ENCODE peak calls at places on chromosomes 3 and 15, in four cellular contexts. S is psoas muscle, J is GM12865, R is Panc1. L is an unnamed sample.

GRCh38 chr3:13067778-13068177 is 5.5 kb downstream of the IQSEC1 start:
- DNase-seq in S (no peak), J (no peak), R (no peak), L (no peak)

GRCh38 chr3:139561959-139562676 is 22.6 kb upstream of the RBP1 start:
- DNase-seq in S (no peak), J (peak), R (peak), L (peak)

GRCh38 chr3:128603811-128604447 is 46.7 kb downstream of the RPN1 start:
- DNase-seq in S (no peak), J (no peak), R (no peak), L (no peak)

GRCh38 chr3:177930771-177931170 is 605.5 kb upstream of the KCNMB2 start:
- DNase-seq in S (no peak), J (no peak), R (no peak), L (no peak)

GRCh38 chr15:74768771-74769342 is 13.0 kb upstream of the CSK start:
- DNase-seq in S (peak), J (peak), R (no peak), L (no peak)

GRCh38 chr3:188826574-188826973 is 345.2 kb upstream of the TPRG1 start:
- DNase-seq in S (no peak), J (no peak), R (no peak), L (no peak)

GRCh38 chr3:128322030-128323022 is 144.4 kb downstream of the DNAJB8 start:
- DNase-seq in S (peak), J (peak), R (peak), L (peak)

GRCh38 chr15:49721091-49721490 is 100.2 kb downstream of the DTWD1 start:
- DNase-seq in S (no peak), J (no peak), R (no peak), L (no peak)

GRCh38 chr3:154334973-154335420 is 10.7 kb upstream of the DHX36 start:
- DNase-seq in S (no peak), J (peak), R (no peak), L (peak)

GRCh38 chr3:179738998-179739397 is 86.2 kb downstream of the USP13 start:
- DNase-seq in S (no peak), J (no peak), R (no peak), L (no peak)

GRCh38 chr15:55916666-55917409 is 76.6 kb downstream of the NEDD4 start:
- DNase-seq in S (no peak), J (no peak), R (no peak), L (no peak)

GRCh38 chr3:27479816-27480543 is 4.2 kb downstream of the SLC4A7 start:
- DNase-seq in S (no peak), J (no peak), R (no peak), L (peak)

GRCh38 chr3:195185574-195185973 is 85.4 kb downstream of the XXYLT1 start:
- DNase-seq in S (no peak), J (no peak), R (no peak), L (no peak)

GRCh38 chr15:71226536-71227455 is 111.5 kb downstream of the THSD4 start:
- DNase-seq in S (no peak), J (no peak), R (no peak), L (no peak)

GRCh38 chr3:155416500-155417118 is 123.1 kb upstream of the STRIT1 start:
- DNase-seq in S (no peak), J (no peak), R (peak), L (no peak)

GRCh38 chr15:99098426-99098825 is 6.5 kb upstream of the SYNM start:
- DNase-seq in S (no peak), J (no peak), R (no peak), L (no peak)

GRCh38 chr3:188975612-188976314 is 196.0 kb upstream of the TPRG1 start:
- DNase-seq in S (no peak), J (no peak), R (no peak), L (no peak)

GRCh38 chr15:56098230-56098899 is 105.0 kb upstream of the NEDD4 start:
- DNase-seq in S (no peak), J (no peak), R (no peak), L (no peak)

GRCh38 chr15:77456746-77457618 is 36.3 kb downstream of the HMG20A start:
- DNase-seq in S (no peak), J (no peak), R (no peak), L (no peak)

GRCh38 chr3:98182196-98182595 is 15.7 kb downstream of the OR5H15 start:
- DNase-seq in S (no peak), J (no peak), R (no peak), L (no peak)

GRCh38 chr3:47443611-47443995 is 32.1 kb downstream of the SCAP start:
- DNase-seq in S (no peak), J (no peak), R (peak), L (no peak)
- H3K4me3 ChIP-seq in S (peak), J (no peak), R (no peak), L (no peak)

DNA sequence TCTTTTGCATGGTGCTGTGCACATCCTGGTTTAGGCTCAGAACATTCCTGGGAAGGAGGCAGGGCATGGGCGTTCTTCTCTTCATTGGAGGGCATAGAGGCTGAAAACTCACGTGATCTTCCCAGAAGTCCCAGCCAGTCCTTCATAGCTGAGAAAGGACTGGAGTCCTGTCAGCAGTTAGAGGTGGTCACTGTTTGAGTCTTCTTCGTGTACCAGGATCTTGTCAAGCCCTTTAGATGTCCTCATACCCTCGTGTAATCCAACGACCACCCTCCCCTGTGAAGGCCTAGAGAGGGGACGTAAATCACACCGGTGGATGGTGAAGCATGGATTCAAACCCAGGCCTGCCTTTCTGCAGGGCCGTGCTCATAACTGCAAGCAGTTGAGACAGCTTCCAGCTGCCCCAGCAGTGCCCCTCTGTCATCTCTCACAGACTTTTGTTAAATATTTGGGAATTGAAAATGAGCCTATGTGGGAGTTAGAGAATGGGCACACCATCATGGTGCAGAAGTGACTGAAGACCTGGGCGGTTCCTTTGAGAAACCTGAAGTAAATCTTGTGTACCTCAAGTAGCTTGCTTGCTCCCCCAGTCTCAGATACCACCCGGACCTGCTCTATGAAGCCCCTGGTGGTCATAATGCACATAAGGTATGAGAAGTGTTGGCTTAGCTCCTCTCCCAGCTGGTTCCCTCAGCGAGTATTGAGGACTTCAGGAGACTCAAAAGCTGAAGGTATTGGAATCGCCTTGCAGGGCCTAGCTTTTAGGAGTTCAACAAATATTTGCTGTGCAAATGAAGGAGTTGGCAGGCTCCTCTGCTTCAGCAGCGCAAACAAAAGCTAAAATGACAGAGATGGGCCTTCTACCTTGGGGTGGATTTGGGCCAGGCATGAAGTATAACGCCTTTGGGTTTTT is 1.4 kb downstream of the CMTM8 start:
- DNase-seq in S (no peak), J (peak), R (no peak), L (peak)
- H3K4me3 ChIP-seq in S (peak), J (no peak), R (peak), L (peak)

GRCh38 chr15:90097475-90097874 is 4.8 kb downstream of the IDH2 start:
- DNase-seq in S (no peak), J (peak), R (no peak), L (peak)
- H3K4me3 ChIP-seq in S (peak), J (peak), R (no peak), L (peak)

GRCh38 chr3:123066599-123066895 is 278 bp upstream of the PDIA5 start:
- DNase-seq in S (no peak), J (no peak), R (no peak), L (no peak)
- H3K4me3 ChIP-seq in S (peak), J (peak), R (peak), L (peak)

GRCh38 chr3:46824561-46824960 is 38.7 kb downstream of the MYL3 start:
- DNase-seq in S (no peak), J (no peak), R (no peak), L (no peak)

GRCh38 chr3:46829699-46830208 is 33.5 kb downstream of the MYL3 start:
- DNase-seq in S (no peak), J (peak), R (no peak), L (peak)

GRCh38 chr3:46821553-46821952 is 41.7 kb downstream of the MYL3 start:
- DNase-seq in S (no peak), J (no peak), R (no peak), L (no peak)

GRCh38 chr3:46820852-46821251 is 42.4 kb downstream of the MYL3 start:
- DNase-seq in S (no peak), J (no peak), R (no peak), L (no peak)

DNA sequence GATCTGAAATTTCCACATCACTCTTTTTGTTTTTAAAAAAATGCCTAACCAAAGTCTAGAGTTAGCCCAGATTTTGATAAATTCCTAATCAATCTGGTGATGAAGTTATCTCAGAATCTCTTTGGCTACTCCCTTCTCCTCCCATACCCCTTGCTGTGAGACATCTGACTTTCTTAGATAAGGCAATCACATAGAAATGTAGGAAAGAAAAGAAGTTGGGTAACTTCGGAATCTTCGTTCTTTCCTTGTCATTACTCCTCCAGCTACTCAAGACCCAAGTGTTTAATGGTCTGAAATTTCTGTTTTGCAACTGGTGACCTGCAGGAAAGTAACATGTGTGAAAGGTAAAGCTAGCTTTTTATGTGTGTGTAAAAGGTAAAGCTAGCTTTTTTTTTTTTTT is 37.8 kb downstream of the MYL3 start:
- DNase-seq in S (no peak), J (no peak), R (no peak), L (no peak)
- H3K4me3 ChIP-seq in S (no peak), J (no peak), R (no peak), L (no peak)

DNA sequence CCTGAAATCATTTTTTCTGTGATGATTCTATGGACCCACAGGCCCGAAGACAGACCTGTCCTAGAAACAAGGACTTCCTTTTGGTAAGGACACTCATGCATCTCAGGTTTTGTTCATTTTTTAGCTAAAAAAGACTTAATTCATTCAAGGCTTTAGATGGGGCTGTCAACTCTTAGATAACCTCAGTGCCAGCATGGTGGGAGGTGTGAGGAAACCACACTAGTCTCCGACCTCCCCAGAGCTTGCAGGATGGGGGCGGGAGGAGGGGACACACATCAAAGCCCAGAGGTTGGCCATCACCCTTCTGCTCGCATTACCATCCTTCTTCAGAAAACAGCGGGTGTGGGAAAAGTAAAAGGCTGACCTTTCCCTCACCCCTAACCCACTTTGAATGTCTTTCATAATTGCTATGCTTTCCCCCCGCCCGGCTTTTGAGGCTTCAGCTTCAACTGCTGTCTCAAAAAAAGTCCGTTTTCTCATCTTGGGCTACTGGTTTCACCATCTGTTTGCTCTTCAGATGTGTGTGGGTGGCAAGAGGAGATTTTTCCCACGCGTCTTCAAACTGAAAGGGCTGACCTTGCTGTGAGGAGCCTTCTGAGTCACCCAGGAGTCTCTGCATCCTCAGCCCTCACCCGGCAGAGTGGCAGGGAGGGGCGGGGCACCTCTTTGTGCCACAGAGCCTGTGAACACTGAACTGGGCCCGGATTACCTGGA is 27.6 kb upstream of the CXCR6 start:
- DNase-seq in S (no peak), J (peak), R (no peak), L (peak)
- H3K4me3 ChIP-seq in S (no peak), J (no peak), R (no peak), L (peak)

GRCh38 chr3:52830535-52831258 is at the start of gene ITIH4:
- DNase-seq in S (no peak), J (no peak), R (no peak), L (no peak)
- H3K4me3 ChIP-seq in S (peak), J (no peak), R (no peak), L (no peak)

GRCh38 chr15:59369597-59369996 is 3.1 kb downstream of the MYO1E start:
- DNase-seq in S (no peak), J (peak), R (no peak), L (no peak)
- H3K4me3 ChIP-seq in S (no peak), J (peak), R (peak), L (no peak)

GRCh38 chr3:169667710-169668080 is 4.2 kb upstream of the MECOM start:
- DNase-seq in S (no peak), J (no peak), R (no peak), L (no peak)

GRCh38 chr3:169669816-169670215 is 6.3 kb upstream of the MECOM start:
- DNase-seq in S (no peak), J (no peak), R (no peak), L (no peak)

GRCh38 chr3:169668957-169669681 is 5.6 kb upstream of the MECOM start:
- DNase-seq in S (peak), J (peak), R (no peak), L (peak)

GRCh38 chr3:169667380-169667671 is 3.8 kb upstream of the MECOM start:
- DNase-seq in S (no peak), J (no peak), R (no peak), L (no peak)

DNA sequence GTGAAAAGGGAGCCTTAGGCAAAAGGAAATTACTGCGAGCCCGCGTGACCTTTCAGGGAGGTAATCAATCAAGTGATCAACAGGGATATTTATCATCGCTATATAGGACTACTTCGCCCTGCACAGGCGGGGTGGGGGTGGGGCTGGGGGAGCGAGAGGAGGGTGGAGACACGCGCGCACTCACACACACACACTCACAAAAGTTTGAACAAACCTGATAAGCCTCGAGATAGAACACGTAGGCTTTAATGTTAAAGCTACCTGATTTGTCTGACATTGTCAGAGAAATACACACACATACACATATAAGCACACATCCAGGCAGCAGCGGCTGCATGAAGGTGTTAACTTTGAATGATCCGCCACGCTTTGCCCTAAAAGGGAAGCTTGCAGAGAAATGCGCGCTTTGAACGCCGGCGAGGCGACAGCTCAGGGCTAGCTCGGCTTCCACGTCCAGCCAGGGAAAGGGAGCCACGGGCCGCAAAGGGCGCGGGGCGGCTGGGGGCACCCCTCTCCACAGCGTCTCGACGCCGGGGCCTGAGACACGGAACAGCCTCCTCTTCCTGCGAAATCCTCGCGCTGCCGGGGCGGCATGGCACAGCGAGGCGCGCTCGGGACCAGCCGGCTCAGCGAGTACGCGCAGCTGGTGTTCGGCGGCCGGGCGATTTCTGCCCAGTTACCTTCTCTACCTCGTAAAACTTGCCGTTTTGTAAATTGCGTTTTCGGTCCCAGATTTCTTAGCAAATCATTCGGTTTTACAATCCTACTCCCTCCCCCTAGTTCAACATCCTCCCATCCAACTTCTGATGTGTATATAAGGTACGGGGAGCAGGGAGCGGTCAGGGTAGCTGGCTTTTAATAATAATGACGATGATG is 4.8 kb upstream of the MECOM start:
- DNase-seq in S (peak), J (peak), R (no peak), L (no peak)
- H3K4me3 ChIP-seq in S (peak), J (no peak), R (peak), L (no peak)